ENCODE peak calls at places on chromosomes 13 and 19, in six cellular contexts. One of them, this sample, is unnamed.
A peak's percentile ranks its signal among the peaks of the same experiment; 100 is the strongest.

GRCh38 chr13:50421457-50422130 is 406.4 kb downstream of the KCNRG start:
- DNase-seq in neural progenitor cell: no peak
- DNase-seq in breast epithelium: no peak
- DNase-seq in pancreas: no peak
- DNase-seq in right atrium auricular region: no peak
- DNase-seq in fibroblast of lung: peak; percentile 38
- DNase-seq in this sample: no peak

GRCh38 chr13:33272531-33273124 is 12.9 kb downstream of the STARD13 start:
- DNase-seq in breast epithelium: no peak
- DNase-seq in pancreas: no peak
- DNase-seq in neural progenitor cell: no peak
- DNase-seq in fibroblast of lung: no peak
- DNase-seq in right atrium auricular region: no peak
- DNase-seq in this sample: no peak

GRCh38 chr19:2186071-2186846 is 22.5 kb downstream of the DOT1L start:
- DNase-seq in neural progenitor cell: peak; percentile 39
- DNase-seq in right atrium auricular region: peak; percentile 88
- DNase-seq in pancreas: no peak
- DNase-seq in fibroblast of lung: peak; percentile 96
- DNase-seq in breast epithelium: peak; percentile 47
- DNase-seq in this sample: no peak

GRCh38 chr19:8545743-8546142 is 31.5 kb downstream of the MYO1F start:
- DNase-seq in pancreas: no peak
- DNase-seq in breast epithelium: no peak
- DNase-seq in fibroblast of lung: no peak
- DNase-seq in neural progenitor cell: no peak
- DNase-seq in right atrium auricular region: no peak
- DNase-seq in this sample: no peak

GRCh38 chr19:15173746-15174404 is 26.9 kb downstream of the NOTCH3 start:
- DNase-seq in fibroblast of lung: peak; percentile 25
- DNase-seq in breast epithelium: no peak
- DNase-seq in pancreas: no peak
- DNase-seq in neural progenitor cell: no peak
- DNase-seq in right atrium auricular region: no peak
- DNase-seq in this sample: no peak

GRCh38 chr19:50669319-50670101 is 20.3 kb downstream of the C19orf81 start:
- DNase-seq in fibroblast of lung: peak; percentile 25
- DNase-seq in right atrium auricular region: no peak
- DNase-seq in pancreas: peak; percentile 70
- DNase-seq in neural progenitor cell: no peak
- DNase-seq in breast epithelium: no peak
- DNase-seq in this sample: no peak

GRCh38 chr13:83077499-83077898 is 804.8 kb downstream of the SLITRK1 start:
- DNase-seq in right atrium auricular region: no peak
- DNase-seq in fibroblast of lung: no peak
- DNase-seq in neural progenitor cell: no peak
- DNase-seq in breast epithelium: no peak
- DNase-seq in pancreas: no peak
- DNase-seq in this sample: no peak

GRCh38 chr19:54383330-54383729 is 18.6 kb upstream of the LAIR1 start:
- DNase-seq in pancreas: no peak
- DNase-seq in fibroblast of lung: no peak
- DNase-seq in right atrium auricular region: no peak
- DNase-seq in neural progenitor cell: no peak
- DNase-seq in breast epithelium: no peak
- DNase-seq in this sample: no peak

GRCh38 chr19:35644987-35645679 is 3.0 kb upstream of the COX6B1 start:
- DNase-seq in fibroblast of lung: peak; percentile 42
- DNase-seq in right atrium auricular region: peak; percentile 83
- DNase-seq in breast epithelium: peak; percentile 58
- DNase-seq in neural progenitor cell: peak; percentile 96
- DNase-seq in pancreas: peak; percentile 87
- DNase-seq in this sample: peak; percentile 64

GRCh38 chr13:97627566-97627965 is 193.6 kb downstream of the RAP2A start:
- DNase-seq in neural progenitor cell: peak; percentile 20
- DNase-seq in pancreas: no peak
- DNase-seq in breast epithelium: no peak
- DNase-seq in fibroblast of lung: peak; percentile 98
- DNase-seq in right atrium auricular region: peak; percentile 74
- DNase-seq in this sample: no peak

DNA sequence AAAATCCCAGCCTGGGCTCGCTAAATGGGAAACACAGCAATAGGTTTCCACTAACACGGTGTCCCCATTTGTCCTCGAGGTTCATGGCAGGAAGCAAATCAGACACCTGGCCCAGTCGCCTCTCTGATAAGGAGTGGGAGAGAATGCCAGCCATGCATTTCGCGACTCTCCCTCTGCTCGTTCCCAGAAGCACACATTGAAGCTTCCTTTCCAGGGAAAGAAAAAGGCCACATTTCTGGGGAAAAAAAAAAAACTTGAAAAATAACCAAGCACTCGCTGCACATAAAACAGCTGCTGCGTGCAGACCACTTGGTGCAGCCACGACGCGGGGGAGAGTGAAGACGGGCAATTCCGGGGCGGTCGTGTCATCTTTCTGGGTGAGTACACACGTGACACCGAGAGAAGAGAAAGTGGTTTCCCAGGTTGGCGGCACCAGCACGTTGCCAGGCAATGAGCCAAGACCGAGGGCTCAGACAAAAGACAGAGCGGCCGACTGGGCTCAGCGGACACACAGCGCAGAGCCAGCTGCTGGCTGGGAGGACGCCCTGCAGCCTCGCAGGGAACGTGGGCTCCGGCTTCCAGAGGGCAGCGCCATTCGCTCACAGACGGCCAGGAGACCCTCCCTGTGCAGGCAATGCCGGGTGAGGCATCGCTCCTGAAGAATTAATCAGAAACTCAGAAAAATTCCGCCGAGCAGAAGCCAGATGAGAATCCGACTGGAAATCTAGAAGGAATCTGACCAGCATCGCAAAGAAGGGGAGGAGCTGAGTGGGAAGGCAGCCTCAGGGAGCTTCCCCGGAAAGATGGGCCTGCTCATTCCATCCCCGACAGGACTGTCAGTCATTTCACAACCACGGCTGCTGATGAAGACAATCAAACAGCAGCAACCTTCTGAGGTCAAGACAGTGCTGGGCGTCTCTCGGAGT is 83.2 kb upstream of the IRS2 start:
- DNase-seq in fibroblast of lung: peak; percentile 63
- DNase-seq in right atrium auricular region: peak; percentile 86
- DNase-seq in breast epithelium: peak; percentile 35
- DNase-seq in pancreas: peak; percentile 89
- DNase-seq in neural progenitor cell: no peak
- DNase-seq in this sample: peak; percentile 3
- H3K27ac ChIP-seq in fibroblast of lung: peak overlapping the region; percentile 52
- H3K27ac ChIP-seq in right atrium auricular region: peak overlapping the region; percentile 52
- H3K27ac ChIP-seq in breast epithelium: no peak overlapping the region
- H3K27ac ChIP-seq in pancreas: peak overlapping the region; percentile 77
- H3K27ac ChIP-seq in neural progenitor cell: no peak overlapping the region
- H3K27ac ChIP-seq in this sample: no peak overlapping the region

GRCh38 chr13:99542788-99543406 is 41.6 kb downstream of the TM9SF2 start:
- DNase-seq in pancreas: no peak
- DNase-seq in fibroblast of lung: no peak
- DNase-seq in breast epithelium: no peak
- DNase-seq in neural progenitor cell: no peak
- DNase-seq in right atrium auricular region: no peak
- DNase-seq in this sample: no peak
- H3K36me3 ChIP-seq in pancreas: no peaks in the 10 kb centered on the region
- H3K36me3 ChIP-seq in fibroblast of lung: peaks cover 9% of the 10 kb centered on the region
- H3K36me3 ChIP-seq in breast epithelium: no peaks in the 10 kb centered on the region
- H3K36me3 ChIP-seq in neural progenitor cell: peaks cover 6% of the 10 kb centered on the region
- H3K36me3 ChIP-seq in right atrium auricular region: peaks cover 65% of the 10 kb centered on the region
- H3K36me3 ChIP-seq in this sample: peaks cover 13% of the 10 kb centered on the region

GRCh38 chr19:10642473-10642872 is 11.7 kb upstream of the ILF3 start:
- DNase-seq in neural progenitor cell: no peak
- DNase-seq in pancreas: no peak
- DNase-seq in breast epithelium: no peak
- DNase-seq in right atrium auricular region: no peak
- DNase-seq in fibroblast of lung: no peak
- DNase-seq in this sample: no peak
- H3K27ac ChIP-seq in neural progenitor cell: peak overlapping the region; percentile 87
- H3K27ac ChIP-seq in pancreas: no peak overlapping the region
- H3K27ac ChIP-seq in breast epithelium: peak overlapping the region; percentile 89
- H3K27ac ChIP-seq in right atrium auricular region: no peak overlapping the region
- H3K27ac ChIP-seq in fibroblast of lung: no peak overlapping the region
- H3K27ac ChIP-seq in this sample: no peak overlapping the region

DNA sequence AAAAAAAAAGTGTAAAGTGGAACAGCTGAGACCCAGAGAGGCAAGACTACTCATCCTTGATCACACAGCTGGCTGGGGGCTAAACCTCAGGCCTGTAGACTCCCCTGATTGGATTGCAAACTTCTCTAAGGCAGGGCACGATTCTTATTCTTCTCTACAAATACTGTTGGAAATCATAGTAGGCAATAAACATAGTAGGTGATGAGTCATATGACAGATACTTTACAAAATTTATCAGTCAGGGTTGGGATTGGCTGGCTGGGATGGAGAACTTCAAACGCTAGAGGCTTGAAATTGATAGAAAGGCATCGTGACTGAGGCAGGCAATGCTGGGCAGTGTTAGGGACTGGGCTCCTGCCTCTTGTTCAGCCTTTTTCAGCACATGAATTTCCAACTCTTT is 5.9 kb upstream of the MATK start:
- DNase-seq in pancreas: no peak
- DNase-seq in right atrium auricular region: no peak
- DNase-seq in breast epithelium: no peak
- DNase-seq in neural progenitor cell: no peak
- DNase-seq in fibroblast of lung: no peak
- DNase-seq in this sample: no peak
- H3K36me3 ChIP-seq in pancreas: no peaks in the 10 kb centered on the region
- H3K36me3 ChIP-seq in right atrium auricular region: no peaks in the 10 kb centered on the region
- H3K36me3 ChIP-seq in breast epithelium: no peaks in the 10 kb centered on the region
- H3K36me3 ChIP-seq in neural progenitor cell: no peaks in the 10 kb centered on the region
- H3K36me3 ChIP-seq in fibroblast of lung: no peaks in the 10 kb centered on the region
- H3K36me3 ChIP-seq in this sample: no peaks in the 10 kb centered on the region

GRCh38 chr19:16273005-16273404 is 51.6 kb upstream of the KLF2 start:
- DNase-seq in neural progenitor cell: peak; percentile 54
- DNase-seq in right atrium auricular region: no peak
- DNase-seq in breast epithelium: peak; percentile 43
- DNase-seq in fibroblast of lung: no peak
- DNase-seq in pancreas: no peak
- DNase-seq in this sample: no peak
- H3K27ac ChIP-seq in neural progenitor cell: no peak overlapping the region
- H3K27ac ChIP-seq in right atrium auricular region: peak overlapping the region; percentile 56
- H3K27ac ChIP-seq in breast epithelium: peak overlapping the region; percentile 80
- H3K27ac ChIP-seq in fibroblast of lung: no peak overlapping the region
- H3K27ac ChIP-seq in pancreas: peak overlapping the region; percentile 46
- H3K27ac ChIP-seq in this sample: no peak overlapping the region